ENCODE peak calls at places on chromosomes 11 and 22, in eight cellular contexts. U is stomach; G is NCI-H1105 treated with DMSO at 0.1 percent for 48 hours; J is hepatocyte; N is activated T-cell treated with anti-CD3 and anti-CD28 coated beads for 1 hour; V is stimulated activated effector memory CD8-positive, alpha-beta T cell treated with anti-CD3 and anti-CD28 coated beads, Interleukin-12 subunit alpha, Interleukin-12 subunit beta, amount 100 ng/mL, for 72 hours; W is activated CD8-positive, alpha-beta T cell treated with anti-CD3 and anti-CD28 coated beads, Interleukin-2, amount 10 ng/mL, durations not matched to agents 7 days and 5 days; L is ACHN. E is an unnamed sample.

GRCh38 chr11:13939952-13940610 is 22.4 kb upstream of the SPON1 start:
- DNase-seq in U (no peak), V (no peak), N (no peak), L (peak), J (no peak), W (no peak), G (no peak), E (no peak)

GRCh38 chr11:73981051-73981805 is 1.4 kb downstream of the UCP2 start:
- DNase-seq in G (no peak), U (no peak), W (no peak), V (peak), L (no peak), N (no peak), J (no peak), E (peak)

GRCh38 chr11:75286826-75287465 is 46.4 kb downstream of the TPBGL start:
- DNase-seq in N (no peak), G (no peak), U (no peak), V (no peak), J (no peak), L (no peak), W (no peak), E (no peak)

GRCh38 chr11:119175493-119176077 is 7.1 kb downstream of the NLRX1 start:
- DNase-seq in U (no peak), W (no peak), L (no peak), V (no peak), N (no peak), J (no peak), G (no peak), E (peak)

GRCh38 chr22:49321477-49322055 is 506.1 kb downstream of the BRD1 start:
- DNase-seq in U (peak), J (no peak), G (no peak), V (peak), L (no peak), W (peak), N (no peak), E (no peak)

GRCh38 chr11:69842746-69843528 is 23.7 kb upstream of the FGF3 start:
- DNase-seq in U (no peak), J (no peak), V (no peak), W (no peak), N (no peak), G (no peak), L (no peak), E (no peak)

GRCh38 chr11:11567862-11568650 is 53.7 kb downstream of the GALNT18 start:
- DNase-seq in N (no peak), W (no peak), J (no peak), L (no peak), U (no peak), G (no peak), V (no peak), E (no peak)

GRCh38 chr11:17894929-17895658 is 117.8 kb downstream of the SERGEF start:
- DNase-seq in U (no peak), V (no peak), J (no peak), L (no peak), G (no peak), N (no peak), W (no peak), E (no peak)

GRCh38 chr11:64258356-64258755 is 7.0 kb downstream of the PLCB3 start:
- DNase-seq in L (no peak), J (no peak), U (no peak), V (no peak), G (no peak), W (no peak), N (no peak), E (no peak)

GRCh38 chr11:33266418-33267215 is 9.4 kb downstream of the HIPK3 start:
- DNase-seq in N (no peak), J (peak), L (no peak), G (no peak), V (no peak), W (no peak), U (no peak), E (no peak)

GRCh38 chr22:38033522-38034277 is 23.5 kb upstream of the PICK1 start:
- DNase-seq in N (no peak), V (no peak), J (no peak), G (no peak), W (no peak), U (no peak), L (no peak), E (peak)

GRCh38 chr22:49934144-49934890 is 15.9 kb downstream of the CRELD2 start:
- DNase-seq in N (no peak), J (peak), L (peak), U (peak), V (no peak), G (no peak), W (no peak), E (peak)

GRCh38 chr22:47651216-47651987 is 889.0 kb downstream of the TBC1D22A start:
- DNase-seq in J (no peak), U (no peak), L (no peak), G (no peak), N (no peak), V (no peak), W (no peak), E (peak)

GRCh38 chr22:27581688-27582087 is 219.9 kb downstream of the MN1 start:
- DNase-seq in W (no peak), J (peak), L (no peak), V (no peak), N (no peak), G (no peak), U (peak), E (no peak)